ENCODE peak calls at places on chromosomes 12 and 14, in seven cellular contexts. One of them, this sample, is unnamed.

GRCh38 chr14:39138450-39138849 is 24.3 kb downstream of the GEMIN2 start:
- DNase-seq in hepatocyte: no peak
- DNase-seq in AG09309: no peak
- DNase-seq in CD4-positive, alpha-beta T cell: no peak
- DNase-seq in HFFc6: no peak
- DNase-seq in WTC11: no peak
- DNase-seq in Panc1: no peak
- DNase-seq in this sample: no peak

GRCh38 chr14:96821501-96821900 is 24.3 kb downstream of the VRK1 start:
- DNase-seq in Panc1: no peak
- DNase-seq in hepatocyte: no peak
- DNase-seq in CD4-positive, alpha-beta T cell: no peak
- DNase-seq in WTC11: no peak
- DNase-seq in HFFc6: no peak
- DNase-seq in AG09309: no peak
- DNase-seq in this sample: no peak

GRCh38 chr14:96098309-96098998 is 59.3 kb downstream of the C14orf132 start:
- DNase-seq in CD4-positive, alpha-beta T cell: no peak
- DNase-seq in Panc1: peak
- DNase-seq in HFFc6: peak
- DNase-seq in AG09309: no peak
- DNase-seq in WTC11: peak
- DNase-seq in hepatocyte: peak
- DNase-seq in this sample: no peak

GRCh38 chr12:120261951-120262851 is 3.3 kb downstream of the PXN start:
- DNase-seq in WTC11: no peak
- DNase-seq in AG09309: no peak
- DNase-seq in CD4-positive, alpha-beta T cell: no peak
- DNase-seq in hepatocyte: no peak
- DNase-seq in Panc1: no peak
- DNase-seq in HFFc6: peak
- DNase-seq in this sample: no peak

GRCh38 chr12:109299849-109300248 is 9.2 kb downstream of the FOXN4 start:
- DNase-seq in WTC11: no peak
- DNase-seq in AG09309: no peak
- DNase-seq in CD4-positive, alpha-beta T cell: no peak
- DNase-seq in hepatocyte: no peak
- DNase-seq in HFFc6: no peak
- DNase-seq in Panc1: no peak
- DNase-seq in this sample: no peak

GRCh38 chr12:46944771-46945170 is 119.0 kb upstream of the SLC38A4 start:
- DNase-seq in AG09309: no peak
- DNase-seq in HFFc6: peak
- DNase-seq in Panc1: no peak
- DNase-seq in hepatocyte: no peak
- DNase-seq in WTC11: no peak
- DNase-seq in CD4-positive, alpha-beta T cell: no peak
- DNase-seq in this sample: no peak

GRCh38 chr12:97229036-97229435 is 233.6 kb upstream of the RMST start:
- DNase-seq in AG09309: no peak
- DNase-seq in WTC11: no peak
- DNase-seq in HFFc6: no peak
- DNase-seq in hepatocyte: no peak
- DNase-seq in Panc1: no peak
- DNase-seq in CD4-positive, alpha-beta T cell: no peak
- DNase-seq in this sample: no peak

GRCh38 chr14:70808402-70809237 is 693 bp downstream of the MAP3K9 start:
- DNase-seq in WTC11: peak
- DNase-seq in AG09309: no peak
- DNase-seq in CD4-positive, alpha-beta T cell: no peak
- DNase-seq in HFFc6: no peak
- DNase-seq in hepatocyte: peak
- DNase-seq in Panc1: no peak
- DNase-seq in this sample: no peak

GRCh38 chr14:74402264-74403251 is 23.5 kb downstream of the SYNDIG1L start:
- DNase-seq in WTC11: no peak
- DNase-seq in Panc1: no peak
- DNase-seq in AG09309: no peak
- DNase-seq in hepatocyte: no peak
- DNase-seq in CD4-positive, alpha-beta T cell: no peak
- DNase-seq in HFFc6: no peak
- DNase-seq in this sample: no peak

GRCh38 chr12:126139355-126139754 is 1074.1 kb downstream of the AACS start:
- DNase-seq in WTC11: no peak
- DNase-seq in HFFc6: no peak
- DNase-seq in Panc1: no peak
- DNase-seq in AG09309: no peak
- DNase-seq in hepatocyte: no peak
- DNase-seq in CD4-positive, alpha-beta T cell: no peak
- DNase-seq in this sample: no peak
- TF ChIP-seq CTCF in WTC11: no peak
- TF ChIP-seq CTCF in HFFc6: peak
- TF ChIP-seq CTCF in Panc1: peak
- TF ChIP-seq CTCF in AG09309: peak
- TF ChIP-seq CTCF in hepatocyte: no peak
- TF ChIP-seq CTCF in CD4-positive, alpha-beta T cell: no peak
- TF ChIP-seq CTCF in this sample: peak

GRCh38 chr12:48542300-48542928 is 17.0 kb downstream of the OR8S1 start:
- DNase-seq in hepatocyte: peak
- DNase-seq in HFFc6: peak
- DNase-seq in CD4-positive, alpha-beta T cell: peak
- DNase-seq in AG09309: no peak
- DNase-seq in WTC11: no peak
- DNase-seq in Panc1: peak
- DNase-seq in this sample: peak
- TF ChIP-seq CTCF in hepatocyte: peak
- TF ChIP-seq CTCF in HFFc6: peak
- TF ChIP-seq CTCF in CD4-positive, alpha-beta T cell: peak
- TF ChIP-seq CTCF in AG09309: peak
- TF ChIP-seq CTCF in WTC11: no peak
- TF ChIP-seq CTCF in Panc1: peak
- TF ChIP-seq CTCF in this sample: peak

GRCh38 chr14:35383569-35384385 is 20.8 kb downstream of the NFKBIA start:
- DNase-seq in AG09309: no peak
- DNase-seq in HFFc6: no peak
- DNase-seq in Panc1: no peak
- DNase-seq in WTC11: no peak
- DNase-seq in CD4-positive, alpha-beta T cell: no peak
- DNase-seq in hepatocyte: no peak
- DNase-seq in this sample: no peak

GRCh38 chr14:35374273-35374681 is 30.3 kb downstream of the NFKBIA start:
- DNase-seq in hepatocyte: peak
- DNase-seq in AG09309: peak
- DNase-seq in Panc1: peak
- DNase-seq in HFFc6: peak
- DNase-seq in WTC11: no peak
- DNase-seq in CD4-positive, alpha-beta T cell: no peak
- DNase-seq in this sample: peak

GRCh38 chr14:35384386-35385041 is 20.0 kb downstream of the NFKBIA start:
- DNase-seq in AG09309: peak
- DNase-seq in CD4-positive, alpha-beta T cell: no peak
- DNase-seq in Panc1: no peak
- DNase-seq in WTC11: no peak
- DNase-seq in HFFc6: peak
- DNase-seq in hepatocyte: peak
- DNase-seq in this sample: peak

GRCh38 chr14:35380794-35381193 is 23.8 kb downstream of the NFKBIA start:
- DNase-seq in CD4-positive, alpha-beta T cell: no peak
- DNase-seq in WTC11: no peak
- DNase-seq in HFFc6: no peak
- DNase-seq in hepatocyte: peak
- DNase-seq in Panc1: no peak
- DNase-seq in AG09309: no peak
- DNase-seq in this sample: no peak

GRCh38 chr14:35378638-35379568 is 25.6 kb downstream of the NFKBIA start:
- DNase-seq in CD4-positive, alpha-beta T cell: no peak
- DNase-seq in hepatocyte: no peak
- DNase-seq in HFFc6: peak
- DNase-seq in Panc1: no peak
- DNase-seq in AG09309: peak
- DNase-seq in WTC11: no peak
- DNase-seq in this sample: no peak
- TF ChIP-seq CTCF in CD4-positive, alpha-beta T cell: no peak
- TF ChIP-seq CTCF in hepatocyte: no peak
- TF ChIP-seq CTCF in HFFc6: no peak
- TF ChIP-seq CTCF in Panc1: no peak
- TF ChIP-seq CTCF in AG09309: no peak
- TF ChIP-seq CTCF in WTC11: no peak
- TF ChIP-seq CTCF in this sample: no peak

DNA sequence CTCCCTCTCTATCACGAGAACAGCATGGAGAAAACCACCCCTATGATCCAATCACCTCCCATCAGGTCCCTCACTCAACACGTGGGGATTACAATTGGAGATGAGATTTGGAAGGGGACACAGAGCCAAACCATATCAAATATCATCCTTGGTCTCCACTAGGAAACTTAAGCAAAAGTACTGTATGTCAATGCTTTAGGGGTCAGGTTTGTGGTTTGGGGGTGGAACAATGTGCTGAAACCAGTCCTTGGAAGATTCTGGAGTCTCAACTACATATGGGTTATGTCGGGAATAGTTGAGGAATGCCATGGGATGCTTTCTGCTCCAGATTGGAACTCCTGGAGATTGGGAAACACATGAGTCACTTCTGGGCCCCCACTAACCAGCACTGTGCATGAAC is 48.3 kb upstream of the CCDC63 start:
- DNase-seq in hepatocyte: no peak
- DNase-seq in Panc1: no peak
- DNase-seq in AG09309: no peak
- DNase-seq in WTC11: no peak
- DNase-seq in CD4-positive, alpha-beta T cell: no peak
- DNase-seq in HFFc6: no peak
- DNase-seq in this sample: no peak
- TF ChIP-seq CTCF in hepatocyte: no peak
- TF ChIP-seq CTCF in Panc1: no peak
- TF ChIP-seq CTCF in AG09309: no peak
- TF ChIP-seq CTCF in WTC11: no peak
- TF ChIP-seq CTCF in CD4-positive, alpha-beta T cell: no peak
- TF ChIP-seq CTCF in HFFc6: no peak
- TF ChIP-seq CTCF in this sample: no peak

This sample was measured in epithelial cell of proximal tubule.